ENCODE peak calls at places on chromosomes 13 and 19, in seven cellular contexts. U, W, J, D, L, I and E are unnamed samples.

GRCh38 chr13:22592515-22592914 is 588.3 kb upstream of the SGCG start:
- DNase-seq in U (no peak), W (no peak), J (no peak), D (no peak), L (no peak), I (no peak), E (no peak)

GRCh38 chr19:41098762-41099161 is 10.5 kb downstream of the CYP2A13 start:
- DNase-seq in U (no peak), W (no peak), J (no peak), D (no peak), L (no peak), I (no peak), E (no peak)

GRCh38 chr19:47540748-47541147 is 25.9 kb upstream of the NAPA start:
- DNase-seq in U (peak; percentile 74), W (peak; percentile 35), J (no peak), D (no peak), L (no peak), I (peak; percentile 35), E (no peak)

GRCh38 chr13:33379597-33379996 is 94.0 kb upstream of the STARD13 start:
- DNase-seq in U (no peak), W (no peak), J (no peak), D (peak; percentile 40), L (no peak), I (peak; percentile 57), E (no peak)

GRCh38 chr13:42355118-42355840 is 83.3 kb downstream of the AKAP11 start:
- DNase-seq in U (no peak), W (peak; percentile 39), J (peak; percentile 73), D (no peak), L (no peak), I (no peak), E (no peak)

GRCh38 chr19:4233282-4233853 is 4.0 kb downstream of the EBI3 start:
- DNase-seq in U (peak; percentile 48), W (peak; percentile 30), J (peak; percentile 77), D (peak; percentile 22), L (no peak), I (peak; percentile 37), E (no peak)

GRCh38 chr19:11848200-11848593 is 329 bp upstream of the ZNF439 start:
- DNase-seq in U (no peak), W (no peak), J (no peak), D (no peak), L (no peak), I (no peak), E (no peak)

GRCh38 chr13:50174630-50175029 is 159.4 kb downstream of the KCNRG start:
- DNase-seq in U (no peak), W (no peak), J (no peak), D (no peak), L (no peak), I (no peak), E (no peak)

GRCh38 chr19:12202250-12202649 is 39.4 kb downstream of the ZNF136 start:
- DNase-seq in U (peak; percentile 14), W (peak; percentile 40), J (peak; percentile 73), D (peak; percentile 37), L (no peak), I (no peak), E (no peak)

GRCh38 chr19:14450168-14450874 is 17.2 kb downstream of the PKN1 start:
- DNase-seq in U (peak; percentile 32), W (no peak), J (peak; percentile 82), D (no peak), L (no peak), I (no peak), E (no peak)

GRCh38 chr19:35241417-35241816 is 7.4 kb upstream of the LSR start:
- DNase-seq in U (no peak), W (no peak), J (no peak), D (no peak), L (no peak), I (no peak), E (no peak)

GRCh38 chr19:39319892-39320168 is 833 bp downstream of the LRFN1 start:
- DNase-seq in U (no peak), W (no peak), J (no peak), D (no peak), L (no peak), I (no peak), E (no peak)

GRCh38 chr13:21567714-21568113 is 36.3 kb downstream of the MICU2 start:
- DNase-seq in U (no peak), W (no peak), J (no peak), D (no peak), L (no peak), I (no peak), E (no peak)

GRCh38 chr19:41264581-41265375 is 606 bp downstream of the HNRNPUL1 start:
- DNase-seq in U (peak; percentile 49), W (peak; percentile 53), J (peak; percentile 74), D (peak; percentile 19), L (no peak), I (peak; percentile 75), E (peak; percentile 80)

GRCh38 chr13:112687836-112688559 is 1.8 kb upstream of the ATP11A start:
- DNase-seq in U (no peak), W (no peak), J (no peak), D (no peak), L (no peak), I (no peak), E (no peak)

GRCh38 chr19:48812094-48812929 is 1.5 kb upstream of the BCAT2 start:
- DNase-seq in U (peak; percentile 76), W (peak; percentile 90), J (peak; percentile 74), D (peak; percentile 79), L (peak; percentile 66), I (peak; percentile 89), E (peak; percentile 91)

GRCh38 chr19:32692727-32693061 is 1.1 kb downstream of the NUDT19 start:
- DNase-seq in U (no peak), W (no peak), J (no peak), D (no peak), L (no peak), I (no peak), E (no peak)

GRCh38 chr19:47729468-47729798 is 15.9 kb upstream of the NOP53 start:
- DNase-seq in U (peak; percentile 83), W (no peak), J (peak; percentile 44), D (peak; percentile 58), L (peak; percentile 56), I (peak; percentile 36), E (peak; percentile 80)

GRCh38 chr19:1860133-1860775 is 3.1 kb downstream of the KLF16 start:
- DNase-seq in U (peak; percentile 82), W (peak; percentile 67), J (peak; percentile 65), D (peak; percentile 73), L (no peak), I (no peak), E (no peak)

GRCh38 chr19:10219678-10220077 is 11.5 kb downstream of the S1PR2 start:
- DNase-seq in U (peak; percentile 71), W (no peak), J (peak; percentile 33), D (no peak), L (no peak), I (no peak), E (no peak)

GRCh38 chr19:49976496-49976895 is 15.5 kb upstream of the SIGLEC11 start:
- DNase-seq in U (peak; percentile 27), W (no peak), J (no peak), D (no peak), L (no peak), I (no peak), E (no peak)

GRCh38 chr13:82147526-82147925 is 1734.7 kb downstream of the SLITRK1 start:
- DNase-seq in U (peak; percentile 31), W (no peak), J (no peak), D (no peak), L (no peak), I (no peak), E (no peak)

GRCh38 chr13:75256922-75257321 is 225.0 kb downstream of the TBC1D4 start:
- DNase-seq in U (peak; percentile 27), W (no peak), J (no peak), D (peak; percentile 46), L (no peak), I (no peak), E (no peak)

GRCh38 chr13:37868691-37869505 is 674 bp downstream of the TRPC4 start:
- DNase-seq in U (peak; percentile 65), W (peak; percentile 8), J (no peak), D (no peak), L (no peak), I (no peak), E (no peak)

GRCh38 chr13:92196566-92197256 is 798.3 kb downstream of the GPC5 start:
- DNase-seq in U (peak; percentile 65), W (no peak), J (no peak), D (no peak), L (no peak), I (no peak), E (no peak)

GRCh38 chr19:10602330-10603083 is 15.4 kb upstream of the AP1M2 start:
- DNase-seq in U (peak; percentile 73), W (peak; percentile 91), J (peak; percentile 91), D (peak; percentile 83), L (peak; percentile 31), I (peak; percentile 81), E (peak; percentile 87)